ENCODE peak calls at places on chromosomes 5 and 9, in six cellular contexts. One of them, this sample, is unnamed. For H3K4me1, the result is how much of the 10 kb centered on the place peaks cover.

GRCh38 chr5:61450170-61450815 is 118.2 kb downstream of the ZSWIM6 start:
- DNase-seq in HCT116: peak
- DNase-seq in HepG2: no peak
- DNase-seq in GM23248: peak
- DNase-seq in neural progenitor cell: no peak
- DNase-seq in hepatocyte: peak
- DNase-seq in this sample: peak

GRCh38 chr9:109331353-109331752 is 10.5 kb upstream of the EPB41L4B start:
- DNase-seq in hepatocyte: no peak
- DNase-seq in HepG2: no peak
- DNase-seq in GM23248: peak
- DNase-seq in HCT116: no peak
- DNase-seq in neural progenitor cell: no peak
- DNase-seq in this sample: peak

GRCh38 chr9:134848504-134848903 is 32.1 kb upstream of the FCN2 start:
- DNase-seq in HCT116: no peak
- DNase-seq in hepatocyte: no peak
- DNase-seq in GM23248: no peak
- DNase-seq in neural progenitor cell: no peak
- DNase-seq in HepG2: no peak
- DNase-seq in this sample: no peak

GRCh38 chr5:88999853-89000252 is 116.9 kb upstream of the MEF2C start:
- DNase-seq in neural progenitor cell: no peak
- DNase-seq in HepG2: no peak
- DNase-seq in GM23248: no peak
- DNase-seq in hepatocyte: no peak
- DNase-seq in HCT116: no peak
- DNase-seq in this sample: no peak

GRCh38 chr5:159324097-159324760 is 6.1 kb downstream of the IL12B start:
- DNase-seq in hepatocyte: no peak
- DNase-seq in HCT116: no peak
- DNase-seq in HepG2: no peak
- DNase-seq in neural progenitor cell: no peak
- DNase-seq in GM23248: peak
- DNase-seq in this sample: peak

GRCh38 chr5:154092356-154092755 is 53.6 kb downstream of the MFAP3 start:
- DNase-seq in HepG2: no peak
- DNase-seq in neural progenitor cell: no peak
- DNase-seq in hepatocyte: peak
- DNase-seq in GM23248: peak
- DNase-seq in HCT116: no peak
- DNase-seq in this sample: no peak

GRCh38 chr5:133854554-133854953 is 113.9 kb downstream of the C5orf15 start:
- DNase-seq in HepG2: no peak
- DNase-seq in neural progenitor cell: no peak
- DNase-seq in hepatocyte: no peak
- DNase-seq in HCT116: no peak
- DNase-seq in GM23248: no peak
- DNase-seq in this sample: no peak

GRCh38 chr9:35114113-35114847 is 1.4 kb downstream of the ATOSB start:
- DNase-seq in GM23248: peak
- DNase-seq in HepG2: peak
- DNase-seq in neural progenitor cell: peak
- DNase-seq in HCT116: peak
- DNase-seq in hepatocyte: peak
- DNase-seq in this sample: peak

DNA sequence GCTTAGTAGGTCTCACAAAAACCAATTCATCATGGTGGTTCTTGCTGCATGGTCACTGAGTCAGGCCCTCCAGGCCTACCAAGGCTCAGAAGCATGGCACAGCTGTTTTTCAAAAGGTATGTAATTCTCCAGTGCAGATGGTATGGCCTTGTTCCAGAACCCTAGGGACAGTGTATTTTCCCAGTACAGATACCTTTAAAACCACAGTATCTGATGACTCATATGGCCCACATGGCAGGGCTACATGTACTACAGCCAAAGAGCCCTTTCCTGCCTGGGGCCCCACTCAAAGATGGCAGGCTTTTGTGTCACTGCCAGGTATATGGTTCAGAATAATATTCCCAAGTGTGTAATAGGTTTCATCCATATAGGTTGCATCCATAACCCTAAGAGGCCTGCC is 16.5 kb downstream of the CSF2 start:
- DNase-seq in neural progenitor cell: no peak
- DNase-seq in HepG2: no peak
- DNase-seq in hepatocyte: no peak
- DNase-seq in HCT116: peak
- DNase-seq in GM23248: peak
- DNase-seq in this sample: peak
- TF ChIP-seq EZH2 in neural progenitor cell: no peak
- TF ChIP-seq EZH2 in HepG2: no peak
- TF ChIP-seq EZH2 in hepatocyte: no peak
- TF ChIP-seq EZH2 in HCT116: no peak
- TF ChIP-seq EZH2 in GM23248: no peak
- TF ChIP-seq EZH2 in this sample: no peak

DNA sequence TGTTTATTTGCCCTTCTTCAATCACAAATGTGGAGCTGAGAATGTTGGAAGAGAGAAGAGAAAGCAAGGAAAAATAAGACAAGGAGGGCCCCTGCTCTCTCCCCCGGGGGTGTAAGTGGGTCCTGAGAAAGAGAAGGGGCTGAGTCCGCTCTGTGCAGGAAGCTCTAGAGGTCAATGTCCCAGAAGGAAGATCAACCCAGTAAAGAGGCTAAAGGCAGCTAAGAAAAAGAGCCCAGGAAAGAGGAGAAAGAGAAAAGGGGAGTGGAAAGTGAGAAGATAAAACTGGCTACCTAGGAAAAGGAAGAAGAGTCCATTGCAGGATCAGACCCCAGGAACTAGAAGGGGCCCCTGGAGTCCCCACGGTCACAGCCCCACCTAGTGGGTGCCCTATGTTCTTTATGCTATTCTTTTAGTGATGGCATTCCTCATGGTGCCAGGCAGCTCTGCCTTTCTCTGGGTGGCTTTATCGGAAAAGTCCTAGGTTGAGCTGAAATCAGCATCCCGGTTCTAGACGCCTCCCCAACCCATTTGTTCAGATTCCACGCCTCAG is 583.4 kb downstream of the ACTL7B start:
- DNase-seq in GM23248: peak
- DNase-seq in HepG2: peak
- DNase-seq in neural progenitor cell: peak
- DNase-seq in hepatocyte: peak
- DNase-seq in HCT116: peak
- DNase-seq in this sample: peak
- H3K4me2 ChIP-seq in GM23248: peak
- H3K4me2 ChIP-seq in HepG2: peak
- H3K4me2 ChIP-seq in neural progenitor cell: peak
- H3K4me2 ChIP-seq in hepatocyte: peak
- H3K4me2 ChIP-seq in HCT116: peak
- H3K4me2 ChIP-seq in this sample: peak

GRCh38 chr5:149425729-149426128 is 46.6 kb upstream of the IL17B start:
- DNase-seq in HepG2: no peak
- DNase-seq in hepatocyte: no peak
- DNase-seq in HCT116: no peak
- DNase-seq in neural progenitor cell: no peak
- DNase-seq in GM23248: no peak
- DNase-seq in this sample: no peak
- H3K4me1 ChIP-seq in HepG2: half or more
- H3K4me1 ChIP-seq in hepatocyte: under half
- H3K4me1 ChIP-seq in HCT116: half or more
- H3K4me1 ChIP-seq in neural progenitor cell: under half
- H3K4me1 ChIP-seq in GM23248: under half
- H3K4me1 ChIP-seq in this sample: half or more

GRCh38 chr9:128203842-128204551 is 818 bp downstream of the DNM1 start:
- DNase-seq in HepG2: no peak
- DNase-seq in GM23248: peak
- DNase-seq in hepatocyte: peak
- DNase-seq in neural progenitor cell: peak
- DNase-seq in HCT116: no peak
- DNase-seq in this sample: peak
- TF ChIP-seq EZH2 in HepG2: no peak
- TF ChIP-seq EZH2 in GM23248: no peak
- TF ChIP-seq EZH2 in hepatocyte: no peak
- TF ChIP-seq EZH2 in neural progenitor cell: no peak
- TF ChIP-seq EZH2 in HCT116: no peak
- TF ChIP-seq EZH2 in this sample: no peak

DNA sequence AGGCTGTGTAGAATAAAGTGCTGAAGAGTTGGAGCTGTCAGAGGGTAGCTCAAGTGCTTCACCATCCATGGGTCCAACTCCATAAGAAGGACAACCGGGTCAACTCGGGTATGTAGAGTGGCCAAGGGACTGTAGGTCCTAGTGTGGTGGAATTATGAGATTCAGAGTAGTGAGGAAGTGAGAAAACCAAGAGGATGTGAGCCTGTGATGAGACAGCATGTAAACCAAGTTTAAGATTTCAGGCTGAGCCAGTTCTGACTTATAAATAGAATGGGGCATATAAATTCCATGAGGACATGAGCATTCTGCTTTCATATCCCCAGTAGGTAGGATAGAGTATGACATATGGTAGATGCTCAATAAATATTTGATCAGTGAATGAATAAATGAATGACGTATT is 96.3 kb downstream of the CFAP95 start:
- DNase-seq in HCT116: no peak
- DNase-seq in HepG2: no peak
- DNase-seq in GM23248: peak
- DNase-seq in neural progenitor cell: no peak
- DNase-seq in hepatocyte: no peak
- DNase-seq in this sample: no peak
- H3K4me2 ChIP-seq in HCT116: no peak
- H3K4me2 ChIP-seq in HepG2: no peak
- H3K4me2 ChIP-seq in GM23248: peak
- H3K4me2 ChIP-seq in neural progenitor cell: no peak
- H3K4me2 ChIP-seq in hepatocyte: no peak
- H3K4me2 ChIP-seq in this sample: no peak

DNA sequence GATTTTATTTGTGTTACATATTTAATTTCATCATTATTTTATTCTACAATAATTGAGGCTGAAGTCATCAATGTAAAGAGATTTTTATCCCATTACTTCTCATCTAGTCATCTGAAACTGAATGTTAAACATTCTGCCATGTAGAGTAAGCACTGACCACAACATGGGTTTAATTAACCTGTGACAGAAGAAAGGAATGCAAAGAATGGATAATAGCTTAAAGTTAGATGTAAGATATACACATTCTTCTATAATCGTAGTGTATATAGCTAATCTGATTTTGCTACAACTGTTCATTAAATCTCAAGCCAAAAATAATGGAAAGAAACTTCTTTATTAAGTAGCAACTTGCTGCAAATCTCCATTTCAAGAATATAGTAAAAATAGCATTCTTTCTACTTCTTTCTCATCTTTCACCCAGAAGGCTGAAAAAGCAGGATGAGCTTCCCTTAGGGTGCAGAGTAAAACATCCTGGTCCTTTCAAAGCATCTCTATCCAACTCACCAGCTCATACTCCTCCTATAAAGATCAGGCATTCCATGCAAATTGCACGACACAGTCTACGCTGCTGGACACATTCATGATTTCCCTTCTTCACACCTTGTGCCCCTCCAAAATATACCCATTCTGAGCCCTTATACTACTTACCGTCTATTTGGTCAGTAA is 115.2 kb downstream of the EFNA5 start:
- DNase-seq in GM23248: peak
- DNase-seq in hepatocyte: no peak
- DNase-seq in neural progenitor cell: no peak
- DNase-seq in HCT116: no peak
- DNase-seq in HepG2: no peak
- DNase-seq in this sample: no peak
- H3K4me1 ChIP-seq in GM23248: under half
- H3K4me1 ChIP-seq in hepatocyte: under half
- H3K4me1 ChIP-seq in neural progenitor cell: under half
- H3K4me1 ChIP-seq in HCT116: under half
- H3K4me1 ChIP-seq in HepG2: under half
- H3K4me1 ChIP-seq in this sample: under half

GRCh38 chr5:84383296-84383815 is 1.3 kb downstream of the EDIL3 start:
- DNase-seq in HepG2: no peak
- DNase-seq in GM23248: peak
- DNase-seq in HCT116: no peak
- DNase-seq in hepatocyte: no peak
- DNase-seq in neural progenitor cell: no peak
- DNase-seq in this sample: no peak
- TF ChIP-seq EZH2 in HepG2: no peak
- TF ChIP-seq EZH2 in GM23248: peak
- TF ChIP-seq EZH2 in HCT116: no peak
- TF ChIP-seq EZH2 in hepatocyte: no peak
- TF ChIP-seq EZH2 in neural progenitor cell: no peak
- TF ChIP-seq EZH2 in this sample: no peak

GRCh38 chr9:3845549-3845948 is 319.7 kb upstream of the RFX3 start:
- DNase-seq in HepG2: no peak
- DNase-seq in hepatocyte: no peak
- DNase-seq in HCT116: no peak
- DNase-seq in GM23248: no peak
- DNase-seq in neural progenitor cell: no peak
- DNase-seq in this sample: no peak

GRCh38 chr9:3848445-3849114 is 322.8 kb upstream of the RFX3 start:
- DNase-seq in neural progenitor cell: peak
- DNase-seq in HepG2: peak
- DNase-seq in HCT116: no peak
- DNase-seq in GM23248: peak
- DNase-seq in hepatocyte: peak
- DNase-seq in this sample: no peak

GRCh38 chr9:3850083-3850482 is 324.3 kb upstream of the RFX3 start:
- DNase-seq in hepatocyte: no peak
- DNase-seq in HepG2: no peak
- DNase-seq in HCT116: no peak
- DNase-seq in neural progenitor cell: no peak
- DNase-seq in GM23248: no peak
- DNase-seq in this sample: no peak

GRCh38 chr9:3842839-3843238 is 317.0 kb upstream of the RFX3 start:
- DNase-seq in HepG2: no peak
- DNase-seq in hepatocyte: no peak
- DNase-seq in GM23248: peak
- DNase-seq in HCT116: no peak
- DNase-seq in neural progenitor cell: no peak
- DNase-seq in this sample: no peak

GRCh38 chr9:3847377-3847776 is 321.6 kb upstream of the RFX3 start:
- DNase-seq in HepG2: no peak
- DNase-seq in neural progenitor cell: no peak
- DNase-seq in HCT116: no peak
- DNase-seq in GM23248: no peak
- DNase-seq in hepatocyte: no peak
- DNase-seq in this sample: no peak
- H3K4me2 ChIP-seq in HepG2: no peak
- H3K4me2 ChIP-seq in neural progenitor cell: no peak
- H3K4me2 ChIP-seq in HCT116: no peak
- H3K4me2 ChIP-seq in GM23248: no peak
- H3K4me2 ChIP-seq in hepatocyte: no peak
- H3K4me2 ChIP-seq in this sample: no peak

This sample was measured in fibroblast of lung.